ENCODE peak calls at places on chromosomes 6 and 20, in eight cellular contexts. One of them, this sample, is unnamed.

GRCh38 chr20:18276821-18277220 is 11.5 kb upstream of the ZNF133 start:
- DNase-seq in ascending aorta: peak; percentile 67
- DNase-seq in psoas muscle: peak; percentile 44
- DNase-seq in Peyer's patch: peak; percentile 74
- DNase-seq in breast epithelium: peak; percentile 69
- DNase-seq in cardiac muscle cell: peak; percentile 80
- DNase-seq in H1: peak; percentile 50
- DNase-seq in spleen: no peak
- DNase-seq in this sample: peak; percentile 75

GRCh38 chr6:68642977-68643376 is 7.9 kb downstream of the ADGRB3 start:
- DNase-seq in ascending aorta: no peak
- DNase-seq in H1: no peak
- DNase-seq in breast epithelium: no peak
- DNase-seq in spleen: no peak
- DNase-seq in psoas muscle: no peak
- DNase-seq in cardiac muscle cell: no peak
- DNase-seq in Peyer's patch: no peak
- DNase-seq in this sample: no peak

GRCh38 chr20:43442310-43442880 is 15.3 kb upstream of the SRSF6 start:
- DNase-seq in cardiac muscle cell: peak; percentile 44
- DNase-seq in ascending aorta: no peak
- DNase-seq in psoas muscle: no peak
- DNase-seq in Peyer's patch: no peak
- DNase-seq in H1: no peak
- DNase-seq in breast epithelium: no peak
- DNase-seq in spleen: no peak
- DNase-seq in this sample: no peak

GRCh38 chr20:42027746-42028268 is 409.6 kb upstream of the CHD6 start:
- DNase-seq in H1: no peak
- DNase-seq in ascending aorta: no peak
- DNase-seq in Peyer's patch: no peak
- DNase-seq in psoas muscle: no peak
- DNase-seq in spleen: no peak
- DNase-seq in cardiac muscle cell: no peak
- DNase-seq in breast epithelium: no peak
- DNase-seq in this sample: peak; percentile 26

GRCh38 chr6:132972254-132972653 is 157.9 kb downstream of the RPS12 start:
- DNase-seq in psoas muscle: no peak
- DNase-seq in breast epithelium: no peak
- DNase-seq in Peyer's patch: no peak
- DNase-seq in H1: no peak
- DNase-seq in spleen: no peak
- DNase-seq in ascending aorta: no peak
- DNase-seq in cardiac muscle cell: no peak
- DNase-seq in this sample: no peak

GRCh38 chr20:53276143-53276542 is 304.0 kb downstream of the TSHZ2 start:
- DNase-seq in ascending aorta: no peak
- DNase-seq in psoas muscle: peak; percentile 70
- DNase-seq in cardiac muscle cell: no peak
- DNase-seq in spleen: no peak
- DNase-seq in H1: no peak
- DNase-seq in Peyer's patch: no peak
- DNase-seq in breast epithelium: no peak
- DNase-seq in this sample: no peak

GRCh38 chr6:15791401-15792137 is 128.7 kb upstream of the DTNBP1 start:
- DNase-seq in Peyer's patch: no peak
- DNase-seq in breast epithelium: no peak
- DNase-seq in H1: no peak
- DNase-seq in cardiac muscle cell: no peak
- DNase-seq in ascending aorta: no peak
- DNase-seq in spleen: no peak
- DNase-seq in psoas muscle: peak; percentile 14
- DNase-seq in this sample: no peak

GRCh38 chr6:154548130-154548830 is 37.8 kb upstream of the CNKSR3 start:
- DNase-seq in cardiac muscle cell: peak; percentile 66
- DNase-seq in spleen: no peak
- DNase-seq in breast epithelium: no peak
- DNase-seq in ascending aorta: no peak
- DNase-seq in H1: no peak
- DNase-seq in Peyer's patch: no peak
- DNase-seq in psoas muscle: no peak
- DNase-seq in this sample: no peak

GRCh38 chr20:2703716-2704475 is 11.3 kb downstream of the EBF4 start:
- DNase-seq in H1: no peak
- DNase-seq in ascending aorta: no peak
- DNase-seq in Peyer's patch: no peak
- DNase-seq in psoas muscle: no peak
- DNase-seq in cardiac muscle cell: no peak
- DNase-seq in spleen: no peak
- DNase-seq in breast epithelium: no peak
- DNase-seq in this sample: no peak

GRCh38 chr6:41504526-41505021 is 41.6 kb upstream of the FOXP4 start:
- DNase-seq in Peyer's patch: no peak
- DNase-seq in psoas muscle: no peak
- DNase-seq in spleen: no peak
- DNase-seq in cardiac muscle cell: peak; percentile 46
- DNase-seq in ascending aorta: no peak
- DNase-seq in breast epithelium: no peak
- DNase-seq in H1: no peak
- DNase-seq in this sample: no peak

GRCh38 chr6:133594551-133594950 is 294.4 kb upstream of the TCF21 start:
- DNase-seq in spleen: no peak
- DNase-seq in cardiac muscle cell: no peak
- DNase-seq in ascending aorta: no peak
- DNase-seq in H1: no peak
- DNase-seq in breast epithelium: no peak
- DNase-seq in Peyer's patch: no peak
- DNase-seq in psoas muscle: no peak
- DNase-seq in this sample: no peak

GRCh38 chr20:20497242-20497985 is 129.5 kb downstream of the INSM1 start:
- DNase-seq in breast epithelium: no peak
- DNase-seq in cardiac muscle cell: no peak
- DNase-seq in H1: no peak
- DNase-seq in psoas muscle: no peak
- DNase-seq in ascending aorta: no peak
- DNase-seq in Peyer's patch: no peak
- DNase-seq in spleen: no peak
- DNase-seq in this sample: no peak

GRCh38 chr6:154386848-154387717 is 30.5 kb upstream of the IPCEF1 start:
- DNase-seq in psoas muscle: no peak
- DNase-seq in ascending aorta: no peak
- DNase-seq in cardiac muscle cell: peak; percentile 88
- DNase-seq in H1: no peak
- DNase-seq in breast epithelium: no peak
- DNase-seq in spleen: no peak
- DNase-seq in Peyer's patch: no peak
- DNase-seq in this sample: peak; percentile 37

GRCh38 chr6:27545271-27546046 is 72.6 kb upstream of the ZNF184 start:
- DNase-seq in breast epithelium: no peak
- DNase-seq in Peyer's patch: no peak
- DNase-seq in cardiac muscle cell: peak; percentile 66
- DNase-seq in spleen: no peak
- DNase-seq in ascending aorta: no peak
- DNase-seq in psoas muscle: no peak
- DNase-seq in H1: peak; percentile 84
- DNase-seq in this sample: peak; percentile 87

GRCh38 chr20:33896509-33896908 is 85.4 kb downstream of the CHMP4B start:
- DNase-seq in psoas muscle: no peak
- DNase-seq in breast epithelium: no peak
- DNase-seq in Peyer's patch: no peak
- DNase-seq in spleen: no peak
- DNase-seq in H1: no peak
- DNase-seq in ascending aorta: no peak
- DNase-seq in cardiac muscle cell: peak; percentile 76
- DNase-seq in this sample: peak; percentile 58

GRCh38 chr20:31676534-31677030 is 38.9 kb downstream of the COX4I2 start:
- DNase-seq in cardiac muscle cell: no peak
- DNase-seq in H1: no peak
- DNase-seq in breast epithelium: no peak
- DNase-seq in ascending aorta: no peak
- DNase-seq in psoas muscle: no peak
- DNase-seq in spleen: no peak
- DNase-seq in Peyer's patch: no peak
- DNase-seq in this sample: no peak

GRCh38 chr20:31673943-31674463 is 36.3 kb downstream of the COX4I2 start:
- DNase-seq in Peyer's patch: no peak
- DNase-seq in cardiac muscle cell: no peak
- DNase-seq in breast epithelium: no peak
- DNase-seq in psoas muscle: no peak
- DNase-seq in H1: no peak
- DNase-seq in ascending aorta: no peak
- DNase-seq in spleen: no peak
- DNase-seq in this sample: no peak

GRCh38 chr20:31675828-31676533 is 38.3 kb downstream of the COX4I2 start:
- DNase-seq in breast epithelium: no peak
- DNase-seq in psoas muscle: no peak
- DNase-seq in H1: no peak
- DNase-seq in spleen: peak; percentile 80
- DNase-seq in cardiac muscle cell: peak; percentile 83
- DNase-seq in ascending aorta: no peak
- DNase-seq in Peyer's patch: no peak
- DNase-seq in this sample: peak; percentile 31

GRCh38 chr20:31673435-31673834 is 35.7 kb downstream of the COX4I2 start:
- DNase-seq in cardiac muscle cell: no peak
- DNase-seq in H1: no peak
- DNase-seq in Peyer's patch: no peak
- DNase-seq in breast epithelium: no peak
- DNase-seq in spleen: no peak
- DNase-seq in psoas muscle: no peak
- DNase-seq in ascending aorta: no peak
- DNase-seq in this sample: no peak

DNA sequence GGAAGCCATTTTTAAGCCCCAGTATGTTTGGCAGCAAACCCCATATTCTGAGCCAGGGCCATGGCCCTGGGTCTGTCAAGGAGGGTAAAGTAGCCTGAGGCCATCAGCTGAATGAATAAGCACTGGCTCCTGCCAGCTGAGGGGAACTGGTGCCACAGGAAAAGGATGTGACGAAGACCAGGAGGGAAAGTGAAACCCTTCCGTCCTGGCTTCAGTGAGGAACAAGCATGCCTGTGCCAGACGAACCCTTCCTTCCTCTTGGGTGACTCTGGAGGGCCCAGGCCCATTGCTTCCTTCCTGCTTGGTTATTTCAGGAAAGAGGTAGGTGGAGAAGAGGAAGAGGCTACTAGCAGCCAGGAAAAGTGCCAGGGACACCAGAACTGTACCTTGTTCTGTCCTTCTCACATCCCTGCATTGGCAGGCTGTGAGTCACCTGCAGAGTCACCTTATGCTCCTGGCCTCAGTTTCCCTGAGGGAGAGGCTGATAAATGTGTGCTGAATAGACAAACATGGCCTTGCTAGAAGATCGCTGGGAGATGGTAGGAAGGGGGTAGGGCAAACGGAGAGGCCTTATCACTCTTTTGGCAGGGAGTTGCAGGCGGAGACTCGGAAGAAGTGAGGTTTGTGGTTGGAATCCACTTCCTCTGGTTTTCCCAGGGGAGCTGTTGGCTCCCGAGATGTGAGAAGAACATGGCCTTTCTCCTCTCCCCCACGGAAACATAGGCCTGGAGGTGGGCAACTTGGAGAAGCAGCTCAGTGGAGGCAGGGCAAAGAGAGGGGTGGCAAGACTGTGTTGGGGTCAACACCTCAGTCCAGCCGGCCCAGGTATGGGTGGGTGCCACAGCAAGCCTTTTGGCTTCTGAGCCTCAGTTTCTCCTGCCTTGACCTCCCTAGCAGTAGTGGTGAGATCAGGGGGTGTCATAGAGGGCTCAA is 37.4 kb downstream of the COX4I2 start:
- DNase-seq in cardiac muscle cell: peak; percentile 97
- DNase-seq in breast epithelium: no peak
- DNase-seq in spleen: peak; percentile 91
- DNase-seq in Peyer's patch: no peak
- DNase-seq in ascending aorta: peak; percentile 92
- DNase-seq in H1: no peak
- DNase-seq in psoas muscle: peak; percentile 67
- DNase-seq in this sample: peak; percentile 91
- H3K4me3 ChIP-seq in cardiac muscle cell: no peak overlapping the region
- H3K4me3 ChIP-seq in breast epithelium: peak overlapping the region; percentile 20
- H3K4me3 ChIP-seq in spleen: peak overlapping the region; percentile 71
- H3K4me3 ChIP-seq in Peyer's patch: peak overlapping the region; percentile 32
- H3K4me3 ChIP-seq in ascending aorta: peak overlapping the region; percentile 14
- H3K4me3 ChIP-seq in H1: no peak overlapping the region
- H3K4me3 ChIP-seq in psoas muscle: peak overlapping the region; percentile 17
- H3K4me3 ChIP-seq in this sample: peak overlapping the region; percentile 12

DNA sequence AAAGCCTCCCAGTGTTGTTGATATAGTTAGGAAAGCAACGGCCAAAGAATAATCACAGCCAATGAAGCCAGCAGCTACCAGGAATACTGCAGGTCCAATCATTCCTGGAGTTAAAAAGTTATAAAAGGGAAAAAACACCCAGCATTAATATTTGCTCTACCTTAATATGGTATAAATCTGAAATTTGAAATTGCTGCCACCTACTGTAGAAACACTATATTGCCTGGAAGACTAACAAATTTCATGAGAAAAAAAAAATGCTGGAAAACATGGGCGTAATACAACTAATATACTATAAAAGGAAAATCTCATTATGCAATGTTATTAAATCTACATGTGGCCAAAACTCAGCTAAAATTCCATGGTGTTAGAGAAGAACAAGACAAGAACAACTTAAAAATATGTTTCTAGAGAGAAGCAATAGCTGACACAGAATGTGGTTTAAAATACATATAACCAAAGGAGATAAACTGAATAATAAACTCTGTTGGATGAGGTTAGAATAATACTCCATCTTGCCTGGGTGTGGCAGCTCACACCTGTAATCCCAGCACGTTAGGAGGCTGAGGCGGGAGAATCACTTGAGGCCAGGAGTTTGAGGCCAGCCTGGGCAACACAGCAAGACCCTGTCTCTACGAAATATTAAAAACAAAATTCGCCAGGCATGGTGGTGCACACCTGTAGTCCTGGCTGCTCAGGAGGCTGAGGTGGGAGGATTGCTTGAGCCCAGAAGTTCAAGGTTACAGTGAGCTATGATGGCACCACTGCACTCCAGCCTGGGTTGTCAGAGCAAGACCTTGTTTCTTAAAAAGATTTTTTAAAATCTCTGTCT is 43.1 kb downstream of the SLC17A5 start:
- DNase-seq in psoas muscle: no peak
- DNase-seq in ascending aorta: no peak
- DNase-seq in spleen: no peak
- DNase-seq in H1: no peak
- DNase-seq in breast epithelium: no peak
- DNase-seq in Peyer's patch: no peak
- DNase-seq in cardiac muscle cell: peak; percentile 68
- DNase-seq in this sample: peak; percentile 65
- TF ChIP-seq CTCF in psoas muscle: peak; percentile 75
- TF ChIP-seq CTCF in ascending aorta: peak; percentile 72
- TF ChIP-seq CTCF in spleen: peak; percentile 69
- TF ChIP-seq CTCF in H1: peak; percentile 35
- TF ChIP-seq CTCF in breast epithelium: peak; percentile 67
- TF ChIP-seq CTCF in Peyer's patch: peak; percentile 63
- TF ChIP-seq CTCF in cardiac muscle cell: peak; percentile 63
- TF ChIP-seq CTCF in this sample: peak; percentile 70

GRCh38 chr20:32291166-32291565 is 13.7 kb downstream of the KIF3B start:
- DNase-seq in psoas muscle: no peak
- DNase-seq in H1: no peak
- DNase-seq in breast epithelium: no peak
- DNase-seq in Peyer's patch: no peak
- DNase-seq in ascending aorta: no peak
- DNase-seq in cardiac muscle cell: no peak
- DNase-seq in spleen: no peak
- DNase-seq in this sample: no peak
- H3K4me1 ChIP-seq in psoas muscle: peaks cover 2% of the 10 kb centered on the region
- H3K4me1 ChIP-seq in H1: no peaks in the 10 kb centered on the region
- H3K4me1 ChIP-seq in breast epithelium: no peaks in the 10 kb centered on the region
- H3K4me1 ChIP-seq in Peyer's patch: peaks cover 6% of the 10 kb centered on the region
- H3K4me1 ChIP-seq in ascending aorta: peaks cover under 1% of the 10 kb centered on the region
- H3K4me1 ChIP-seq in cardiac muscle cell: peaks cover 6% of the 10 kb centered on the region
- H3K4me1 ChIP-seq in spleen: peaks cover 13% of the 10 kb centered on the region
- H3K4me1 ChIP-seq in this sample: peaks cover 3% of the 10 kb centered on the region

GRCh38 chr6:56374841-56375369 is 127.5 kb upstream of the COL21A1 start:
- DNase-seq in ascending aorta: peak; percentile 81
- DNase-seq in psoas muscle: no peak
- DNase-seq in H1: no peak
- DNase-seq in spleen: no peak
- DNase-seq in Peyer's patch: no peak
- DNase-seq in cardiac muscle cell: peak; percentile 67
- DNase-seq in breast epithelium: no peak
- DNase-seq in this sample: no peak
- H3K4me3 ChIP-seq in ascending aorta: no peak overlapping the region
- H3K4me3 ChIP-seq in psoas muscle: peak overlapping the region; percentile 28
- H3K4me3 ChIP-seq in H1: no peak overlapping the region
- H3K4me3 ChIP-seq in spleen: no peak overlapping the region
- H3K4me3 ChIP-seq in Peyer's patch: no peak overlapping the region
- H3K4me3 ChIP-seq in cardiac muscle cell: no peak overlapping the region
- H3K4me3 ChIP-seq in breast epithelium: no peak overlapping the region
- H3K4me3 ChIP-seq in this sample: no peak overlapping the region